ENCODE peak calls at places on chromosomes 12 and 14, in eight cellular contexts. W is hepatocyte; T is GM19239; Q is transverse colon; A is activated T-cell treated with anti-CD3 and anti-CD28 coated beads, Interleukin-2, amount 50 U/mL, for 72 hours; P is HTR-8/SVneo; X is Peyer's patch; E is neuronal stem cell. N is an unnamed sample.

GRCh38 chr14:41913398-41913797 is 306.7 kb downstream of the LRFN5 start:
- DNase-seq in P (no peak), E (no peak), T (no peak), X (no peak), A (no peak), Q (no peak), W (no peak), N (no peak)

GRCh38 chr12:124861492-124861891 is 2.2 kb downstream of the SCARB1 start:
- DNase-seq in T (no peak), W (peak), Q (peak), P (no peak), E (no peak), X (no peak), A (no peak), N (no peak)

GRCh38 chr12:16325426-16325825 is 22.0 kb upstream of the MGST1 start:
- DNase-seq in E (no peak), P (no peak), T (no peak), X (peak), A (no peak), Q (peak), W (no peak), N (no peak)

GRCh38 chr12:114221976-114222630 is 183.8 kb downstream of the TBX5 start:
- DNase-seq in P (no peak), X (no peak), A (no peak), E (no peak), Q (no peak), W (no peak), T (no peak), N (no peak)

GRCh38 chr12:106138646-106139421 is at the start of gene NUAK1:
- DNase-seq in T (no peak), A (peak), X (peak), P (peak), Q (peak), E (peak), W (peak), N (no peak)

GRCh38 chr14:73227812-73228781 is 9.2 kb upstream of the PAPLN start:
- DNase-seq in E (no peak), P (peak), A (no peak), X (no peak), T (no peak), Q (peak), W (peak), N (peak)

GRCh38 chr12:2853626-2854025 is 3.2 kb downstream of the TEX52 start:
- DNase-seq in X (peak), W (peak), P (peak), T (peak), A (peak), E (peak), Q (peak), N (no peak)

GRCh38 chr12:57191410-57191809 is 25.2 kb upstream of the NXPH4 start:
- DNase-seq in Q (no peak), A (no peak), P (no peak), T (no peak), W (no peak), E (no peak), X (no peak), N (no peak)

GRCh38 chr14:57747036-57747435 is 118.9 kb downstream of the SLC35F4 start:
- DNase-seq in T (no peak), A (no peak), Q (peak), X (no peak), P (no peak), W (no peak), E (no peak), N (no peak)

GRCh38 chr12:32455607-32456063 is 56.3 kb downstream of the FGD4 start:
- DNase-seq in W (peak), T (peak), P (peak), E (peak), X (no peak), Q (no peak), A (peak), N (no peak)

GRCh38 chr12:90520002-90520734 is 434.8 kb downstream of the CCER1 start:
- DNase-seq in Q (no peak), T (no peak), W (no peak), P (no peak), X (no peak), E (no peak), A (no peak), N (no peak)

GRCh38 chr12:128817115-128818015 is 6.4 kb downstream of the SLC15A4 start:
- DNase-seq in E (no peak), P (no peak), Q (peak), W (peak), T (no peak), A (no peak), X (peak), N (no peak)

GRCh38 chr14:60653709-60654161 is 4.5 kb upstream of the SIX1 start:
- DNase-seq in E (no peak), A (peak), W (no peak), P (no peak), T (no peak), X (no peak), Q (no peak), N (no peak)

GRCh38 chr14:102238766-102239165 is 66.2 kb downstream of the MOK start:
- DNase-seq in P (no peak), A (no peak), Q (no peak), E (no peak), X (no peak), W (no peak), T (no peak), N (no peak)

GRCh38 chr12:77833329-77833728 is 2.6 kb downstream of the NAV3 start:
- DNase-seq in A (no peak), X (no peak), Q (no peak), E (no peak), T (no peak), W (no peak), P (no peak), N (no peak)

GRCh38 chr12:24615967-24616411 is 332.9 kb downstream of the BCAT1 start:
- DNase-seq in W (peak), X (no peak), P (no peak), T (no peak), A (no peak), Q (no peak), E (no peak), N (no peak)

GRCh38 chr12:48615681-48616080 is 45.8 kb upstream of the LALBA start:
- DNase-seq in A (no peak), P (no peak), W (no peak), E (no peak), X (no peak), Q (no peak), T (no peak), N (no peak)

GRCh38 chr14:89807151-89807550 is 147.4 kb downstream of the EFCAB11 start:
- DNase-seq in T (no peak), X (no peak), A (no peak), E (no peak), W (no peak), P (no peak), Q (no peak), N (no peak)

GRCh38 chr12:105031061-105031807 is 45.1 kb downstream of the NOPCHAP1 start:
- DNase-seq in Q (no peak), P (no peak), W (no peak), X (no peak), E (no peak), T (peak), A (no peak), N (no peak)

GRCh38 chr12:132275110-132275531 is 54.3 kb downstream of the GALNT9 start:
- DNase-seq in Q (peak), A (no peak), T (no peak), W (peak), P (peak), E (peak), X (peak), N (no peak)

GRCh38 chr14:81767266-81767987 is 233.8 kb upstream of the SEL1L start:
- DNase-seq in T (no peak), W (no peak), A (no peak), Q (no peak), P (no peak), X (no peak), E (peak), N (no peak)

GRCh38 chr14:104145826-104146642 is 7.6 kb downstream of the KIF26A start:
- DNase-seq in A (no peak), X (no peak), T (no peak), E (no peak), P (no peak), W (no peak), Q (no peak), N (no peak)

GRCh38 chr12:2514038-2514340 is 280.8 kb upstream of the FKBP4 start:
- DNase-seq in P (no peak), W (no peak), E (no peak), X (no peak), T (no peak), Q (no peak), A (no peak), N (no peak)

GRCh38 chr12:88985631-88986030 is 366.7 kb downstream of the DUSP6 start:
- DNase-seq in T (no peak), E (no peak), X (no peak), P (peak), A (no peak), Q (no peak), W (no peak), N (no peak)

GRCh38 chr14:39398382-39398781 is 33.9 kb downstream of the FBXO33 start:
- DNase-seq in Q (no peak), A (no peak), X (no peak), W (no peak), E (no peak), T (no peak), P (no peak), N (no peak)

GRCh38 chr12:57401165-57401564 is 29.7 kb downstream of the R3HDM2 start:
- DNase-seq in X (peak), P (no peak), E (no peak), Q (no peak), W (no peak), A (no peak), T (no peak), N (no peak)

GRCh38 chr14:57297852-57298251 is 29.1 kb downstream of the AP5M1 start:
- DNase-seq in X (no peak), P (no peak), A (no peak), T (no peak), W (no peak), Q (no peak), E (no peak), N (no peak)

GRCh38 chr14:60396718-60397343 is 89.0 kb downstream of the C14orf39 start:
- DNase-seq in E (no peak), T (no peak), W (no peak), X (no peak), A (no peak), P (peak), Q (no peak), N (no peak)

GRCh38 chr12:116277393-116278258 is at the start of gene MED13L:
- DNase-seq in T (peak), X (peak), Q (peak), P (peak), W (peak), A (peak), E (peak), N (no peak)

GRCh38 chr14:67515386-67516079 is 17.6 kb upstream of the PLEKHH1 start:
- DNase-seq in P (no peak), E (no peak), Q (no peak), W (no peak), A (no peak), X (no peak), T (peak), N (no peak)

GRCh38 chr14:89027097-89027740 is 202.8 kb downstream of the TTC8 start:
- DNase-seq in P (peak), A (peak), X (peak), E (peak), T (peak), Q (peak), W (peak), N (no peak)

GRCh38 chr12:118402251-118402650 is 25.9 kb downstream of the SUDS3 start:
- DNase-seq in P (no peak), X (no peak), Q (no peak), E (no peak), A (no peak), T (no peak), W (no peak), N (no peak)

GRCh38 chr12:64810831-64811230 is 13.6 kb upstream of the TBC1D30 start:
- DNase-seq in E (no peak), T (no peak), A (no peak), W (peak), Q (no peak), X (no peak), P (no peak), N (no peak)

GRCh38 chr14:74658535-74659130 is 46.6 kb upstream of the LTBP2 start:
- DNase-seq in X (no peak), Q (no peak), A (no peak), E (no peak), T (no peak), P (no peak), W (no peak), N (no peak)

GRCh38 chr14:58703149-58703509 is 65.4 kb downstream of the DACT1 start:
- DNase-seq in P (no peak), W (no peak), Q (peak), T (no peak), E (no peak), A (no peak), X (peak), N (no peak)

GRCh38 chr12:51246254-51246853 is 7.7 kb downstream of the DAZAP2 start:
- DNase-seq in T (no peak), A (peak), E (no peak), Q (peak), P (no peak), X (no peak), W (no peak), N (no peak)